ENCODE peak calls at places on chromosome X, in six cellular contexts. One of them, this sample, is unnamed. For H3K36me3, the result is how much of the 10 kb centered on the place peaks cover.

GRCh38 chrX:357693-358471 is 28.8 kb downstream of the PPP2R3B start:
- DNase-seq in IMR-90: peak
- DNase-seq in thyroid gland: no peak
- DNase-seq in hepatocyte: no peak
- DNase-seq in thoracic aorta: no peak
- DNase-seq in mucosa of descending colon: no peak
- DNase-seq in this sample: no peak

GRCh38 chrX:151982217-151982616 is 7.7 kb upstream of the GABRE start:
- DNase-seq in IMR-90: peak
- DNase-seq in thyroid gland: no peak
- DNase-seq in hepatocyte: peak
- DNase-seq in thoracic aorta: no peak
- DNase-seq in mucosa of descending colon: peak
- DNase-seq in this sample: no peak

GRCh38 chrX:123450217-123450616 is 266.1 kb downstream of the GRIA3 start:
- DNase-seq in IMR-90: peak
- DNase-seq in thyroid gland: no peak
- DNase-seq in hepatocyte: peak
- DNase-seq in thoracic aorta: no peak
- DNase-seq in mucosa of descending colon: peak
- DNase-seq in this sample: no peak

GRCh38 chrX:22742174-22742573 is 257.6 kb upstream of the DDX53 start:
- DNase-seq in IMR-90: peak
- DNase-seq in thyroid gland: no peak
- DNase-seq in hepatocyte: no peak
- DNase-seq in thoracic aorta: no peak
- DNase-seq in mucosa of descending colon: no peak
- DNase-seq in this sample: no peak

GRCh38 chrX:72003811-72004750 is 93.4 kb downstream of the NHSL2 start:
- DNase-seq in IMR-90: no peak
- DNase-seq in thyroid gland: peak
- DNase-seq in hepatocyte: peak
- DNase-seq in thoracic aorta: no peak
- DNase-seq in mucosa of descending colon: no peak
- DNase-seq in this sample: no peak

GRCh38 chrX:13119386-13119785 is 75.0 kb upstream of the FAM9C start:
- DNase-seq in IMR-90: peak
- DNase-seq in thyroid gland: no peak
- DNase-seq in hepatocyte: no peak
- DNase-seq in thoracic aorta: no peak
- DNase-seq in mucosa of descending colon: no peak
- DNase-seq in this sample: no peak

GRCh38 chrX:69158166-69159040 is 6.8 kb downstream of the PJA1 start:
- DNase-seq in IMR-90: peak
- DNase-seq in thyroid gland: peak
- DNase-seq in hepatocyte: peak
- DNase-seq in thoracic aorta: peak
- DNase-seq in mucosa of descending colon: peak
- DNase-seq in this sample: peak

GRCh38 chrX:8273451-8273894 is 102.4 kb upstream of the VCX2 start:
- DNase-seq in IMR-90: no peak
- DNase-seq in thyroid gland: no peak
- DNase-seq in hepatocyte: no peak
- DNase-seq in thoracic aorta: no peak
- DNase-seq in mucosa of descending colon: no peak
- DNase-seq in this sample: no peak

GRCh38 chrX:121322159-121322558 is 274.7 kb downstream of the GLUD2 start:
- DNase-seq in IMR-90: no peak
- DNase-seq in thyroid gland: no peak
- DNase-seq in hepatocyte: no peak
- DNase-seq in thoracic aorta: no peak
- DNase-seq in mucosa of descending colon: peak
- DNase-seq in this sample: no peak

GRCh38 chrX:74232859-74233258 is 71.1 kb upstream of the ZCCHC13 start:
- DNase-seq in IMR-90: peak
- DNase-seq in thyroid gland: no peak
- DNase-seq in hepatocyte: no peak
- DNase-seq in thoracic aorta: no peak
- DNase-seq in mucosa of descending colon: no peak
- DNase-seq in this sample: no peak

GRCh38 chrX:53088136-53088974 is 5.6 kb upstream of the KANTR start:
- DNase-seq in IMR-90: peak
- DNase-seq in thyroid gland: peak
- DNase-seq in hepatocyte: peak
- DNase-seq in thoracic aorta: no peak
- DNase-seq in mucosa of descending colon: peak
- DNase-seq in this sample: peak

GRCh38 chrX:129769467-129770154 is 10.1 kb upstream of the SASH3 start:
- DNase-seq in IMR-90: no peak
- DNase-seq in thyroid gland: no peak
- DNase-seq in hepatocyte: no peak
- DNase-seq in thoracic aorta: no peak
- DNase-seq in mucosa of descending colon: peak
- DNase-seq in this sample: no peak

GRCh38 chrX:104288269-104288668 is 33.5 kb upstream of the ESX1 start:
- DNase-seq in IMR-90: no peak
- DNase-seq in thyroid gland: no peak
- DNase-seq in hepatocyte: no peak
- DNase-seq in thoracic aorta: no peak
- DNase-seq in mucosa of descending colon: no peak
- DNase-seq in this sample: no peak

GRCh38 chrX:24020280-24020876 is 6.6 kb downstream of the KLHL15 start:
- DNase-seq in IMR-90: peak
- DNase-seq in thyroid gland: no peak
- DNase-seq in hepatocyte: no peak
- DNase-seq in thoracic aorta: no peak
- DNase-seq in mucosa of descending colon: no peak
- DNase-seq in this sample: no peak

GRCh38 chrX:13711141-13711540 is 22.2 kb downstream of the RAB9A start:
- DNase-seq in IMR-90: no peak
- DNase-seq in thyroid gland: no peak
- DNase-seq in hepatocyte: no peak
- DNase-seq in thoracic aorta: no peak
- DNase-seq in mucosa of descending colon: no peak
- DNase-seq in this sample: no peak

GRCh38 chrX:38726596-38726995 is 74.7 kb upstream of the MID1IP1 start:
- DNase-seq in IMR-90: no peak
- DNase-seq in thyroid gland: no peak
- DNase-seq in hepatocyte: peak
- DNase-seq in thoracic aorta: no peak
- DNase-seq in mucosa of descending colon: no peak
- DNase-seq in this sample: no peak

GRCh38 chrX:134603806-134604700 is 54.2 kb downstream of the PLAC1 start:
- DNase-seq in IMR-90: peak
- DNase-seq in thyroid gland: no peak
- DNase-seq in hepatocyte: no peak
- DNase-seq in thoracic aorta: no peak
- DNase-seq in mucosa of descending colon: no peak
- DNase-seq in this sample: no peak

GRCh38 chrX:11103006-11103405 is 8.1 kb upstream of the HCCS start:
- DNase-seq in IMR-90: no peak
- DNase-seq in thyroid gland: no peak
- DNase-seq in hepatocyte: no peak
- DNase-seq in thoracic aorta: no peak
- DNase-seq in mucosa of descending colon: no peak
- DNase-seq in this sample: no peak

GRCh38 chrX:102934624-102935023 is 2.4 kb upstream of the RAB40AL start:
- DNase-seq in IMR-90: peak
- DNase-seq in thyroid gland: peak
- DNase-seq in hepatocyte: peak
- DNase-seq in thoracic aorta: no peak
- DNase-seq in mucosa of descending colon: peak
- DNase-seq in this sample: no peak

GRCh38 chrX:48939417-48940228 is 17.8 kb downstream of the OTUD5 start:
- DNase-seq in IMR-90: no peak
- DNase-seq in thyroid gland: no peak
- DNase-seq in hepatocyte: no peak
- DNase-seq in thoracic aorta: no peak
- DNase-seq in mucosa of descending colon: no peak
- DNase-seq in this sample: no peak

GRCh38 chrX:68504237-68504636 is 5.4 kb downstream of the YIPF6 start:
- DNase-seq in IMR-90: peak
- DNase-seq in thyroid gland: no peak
- DNase-seq in hepatocyte: no peak
- DNase-seq in thoracic aorta: no peak
- DNase-seq in mucosa of descending colon: no peak
- DNase-seq in this sample: no peak

GRCh38 chrX:10811093-10811492 is 190.7 kb upstream of the MID1 start:
- DNase-seq in IMR-90: peak
- DNase-seq in thyroid gland: no peak
- DNase-seq in hepatocyte: no peak
- DNase-seq in thoracic aorta: no peak
- DNase-seq in mucosa of descending colon: no peak
- DNase-seq in this sample: no peak

GRCh38 chrX:152897216-152898144 is at the start of gene ZNF185:
- DNase-seq in IMR-90: no peak
- DNase-seq in thyroid gland: peak
- DNase-seq in hepatocyte: peak
- DNase-seq in thoracic aorta: no peak
- DNase-seq in mucosa of descending colon: peak
- DNase-seq in this sample: no peak

GRCh38 chrX:121109986-121110385 is 62.6 kb downstream of the GLUD2 start:
- DNase-seq in IMR-90: no peak
- DNase-seq in thyroid gland: no peak
- DNase-seq in hepatocyte: no peak
- DNase-seq in thoracic aorta: no peak
- DNase-seq in mucosa of descending colon: no peak
- DNase-seq in this sample: no peak

GRCh38 chrX:19875051-19875432 is 12.4 kb downstream of the SH3KBP1 start:
- DNase-seq in IMR-90: peak
- DNase-seq in thyroid gland: no peak
- DNase-seq in hepatocyte: no peak
- DNase-seq in thoracic aorta: no peak
- DNase-seq in mucosa of descending colon: no peak
- DNase-seq in this sample: no peak

GRCh38 chrX:149494844-149495565 is 10.1 kb downstream of the IDS start:
- DNase-seq in IMR-90: no peak
- DNase-seq in thyroid gland: no peak
- DNase-seq in hepatocyte: no peak
- DNase-seq in thoracic aorta: no peak
- DNase-seq in mucosa of descending colon: no peak
- DNase-seq in this sample: no peak

GRCh38 chrX:149493567-149494562 is 11.2 kb downstream of the IDS start:
- DNase-seq in IMR-90: no peak
- DNase-seq in thyroid gland: peak
- DNase-seq in hepatocyte: no peak
- DNase-seq in thoracic aorta: no peak
- DNase-seq in mucosa of descending colon: peak
- DNase-seq in this sample: no peak

GRCh38 chrX:149497626-149498025 is 7.5 kb downstream of the IDS start:
- DNase-seq in IMR-90: peak
- DNase-seq in thyroid gland: no peak
- DNase-seq in hepatocyte: no peak
- DNase-seq in thoracic aorta: no peak
- DNase-seq in mucosa of descending colon: no peak
- DNase-seq in this sample: no peak

GRCh38 chrX:149497054-149497453 is 8.1 kb downstream of the IDS start:
- DNase-seq in IMR-90: no peak
- DNase-seq in thyroid gland: no peak
- DNase-seq in hepatocyte: no peak
- DNase-seq in thoracic aorta: no peak
- DNase-seq in mucosa of descending colon: no peak
- DNase-seq in this sample: no peak

GRCh38 chrX:149495573-149496071 is 9.5 kb downstream of the IDS start:
- DNase-seq in IMR-90: peak
- DNase-seq in thyroid gland: no peak
- DNase-seq in hepatocyte: peak
- DNase-seq in thoracic aorta: no peak
- DNase-seq in mucosa of descending colon: no peak
- DNase-seq in this sample: no peak
- H3K36me3 ChIP-seq in IMR-90: under half
- H3K36me3 ChIP-seq in thyroid gland: under half
- H3K36me3 ChIP-seq in hepatocyte: under half
- H3K36me3 ChIP-seq in thoracic aorta: under half
- H3K36me3 ChIP-seq in mucosa of descending colon: under half
- H3K36me3 ChIP-seq in this sample: half or more

DNA sequence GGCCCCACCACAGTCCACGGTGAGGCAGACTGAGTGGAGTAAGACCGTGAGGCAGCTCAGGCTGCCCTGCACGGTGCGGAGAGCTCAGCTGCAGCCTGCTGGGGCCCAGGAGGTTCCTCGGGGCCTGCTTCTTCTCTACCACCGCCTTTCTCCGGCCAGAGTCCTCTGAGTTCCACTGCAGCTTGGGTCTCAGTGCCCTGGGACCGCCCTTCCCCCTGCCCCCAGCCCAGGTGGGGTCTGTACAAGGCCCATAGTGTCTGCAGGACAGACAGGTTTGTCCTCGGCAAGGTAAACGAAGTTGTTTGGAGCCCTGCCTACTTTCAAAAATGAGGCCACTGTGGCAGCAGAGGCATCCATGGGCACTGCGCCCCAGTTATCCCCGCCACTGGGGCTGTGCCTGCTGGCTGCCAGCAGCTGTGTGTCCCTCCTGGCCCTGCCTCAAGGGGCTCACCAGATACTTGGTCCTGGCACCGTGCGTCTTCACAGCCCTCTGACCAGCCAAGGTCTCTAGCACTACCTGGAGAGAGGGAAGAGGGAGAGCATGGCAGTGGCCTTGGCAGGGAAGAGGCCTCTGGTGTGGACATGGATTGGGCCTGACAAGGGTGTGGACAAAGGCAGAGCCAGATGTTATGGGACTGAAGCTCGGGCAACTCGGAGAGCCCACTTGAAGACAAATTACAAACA is 4.0 kb downstream of the IRAK1 start:
- DNase-seq in IMR-90: no peak
- DNase-seq in thyroid gland: no peak
- DNase-seq in hepatocyte: no peak
- DNase-seq in thoracic aorta: no peak
- DNase-seq in mucosa of descending colon: no peak
- DNase-seq in this sample: no peak
- H3K36me3 ChIP-seq in IMR-90: under half
- H3K36me3 ChIP-seq in thyroid gland: under half
- H3K36me3 ChIP-seq in hepatocyte: under half
- H3K36me3 ChIP-seq in thoracic aorta: under half
- H3K36me3 ChIP-seq in mucosa of descending colon: under half
- H3K36me3 ChIP-seq in this sample: under half

GRCh38 chrX:153948847-153949819 is 4.7 kb upstream of the RENBP start:
- DNase-seq in IMR-90: no peak
- DNase-seq in thyroid gland: no peak
- DNase-seq in hepatocyte: no peak
- DNase-seq in thoracic aorta: no peak
- DNase-seq in mucosa of descending colon: no peak
- DNase-seq in this sample: no peak
- H3K36me3 ChIP-seq in IMR-90: under half
- H3K36me3 ChIP-seq in thyroid gland: under half
- H3K36me3 ChIP-seq in hepatocyte: under half
- H3K36me3 ChIP-seq in thoracic aorta: under half
- H3K36me3 ChIP-seq in mucosa of descending colon: under half
- H3K36me3 ChIP-seq in this sample: under half

GRCh38 chrX:154013614-154014360 is 5.9 kb downstream of the IRAK1 start:
- DNase-seq in IMR-90: peak
- DNase-seq in thyroid gland: no peak
- DNase-seq in hepatocyte: peak
- DNase-seq in thoracic aorta: no peak
- DNase-seq in mucosa of descending colon: no peak
- DNase-seq in this sample: no peak
- H3K36me3 ChIP-seq in IMR-90: under half
- H3K36me3 ChIP-seq in thyroid gland: under half
- H3K36me3 ChIP-seq in hepatocyte: under half
- H3K36me3 ChIP-seq in thoracic aorta: under half
- H3K36me3 ChIP-seq in mucosa of descending colon: under half
- H3K36me3 ChIP-seq in this sample: under half

This sample was measured in tibial artery.